ENCODE peak calls at places on chromosomes 5 and 9, in five cellular contexts. X is IMR-90, J is H9, D is H1, L is mesenchymal stem cell. C is an unnamed sample.

GRCh38 chr5:149959406-149960236 is 937 bp upstream of the SLC26A2 start:
- DNase-seq in L (peak; percentile 93), X (peak; percentile 58), D (peak; percentile 52), J (peak; percentile 39), C (no peak)

GRCh38 chr5:142095651-142096330 is 12.8 kb upstream of the NDFIP1 start:
- DNase-seq in X (no peak), D (no peak), J (no peak), L (no peak), C (no peak)

GRCh38 chr9:36796671-36797419 is 224.2 kb downstream of the MELK start:
- DNase-seq in J (no peak), X (no peak), D (no peak), L (no peak), C (no peak)

GRCh38 chr5:146510528-146510927 is 5.5 kb downstream of the GPR151 start:
- DNase-seq in D (no peak), X (peak; percentile 53), L (peak; percentile 48), J (no peak), C (no peak)

GRCh38 chr5:64854855-64855254 is 86.1 kb downstream of the CWC27 start:
- DNase-seq in L (peak; percentile 16), X (peak; percentile 70), J (no peak), D (no peak), C (no peak)

GRCh38 chr5:10612251-10612650 is 48.4 kb downstream of the ANKRD33B start:
- DNase-seq in L (no peak), X (no peak), J (no peak), D (no peak), C (no peak)

GRCh38 chr5:79971156-79971555 is 19.9 kb downstream of the MTX3 start:
- DNase-seq in D (no peak), L (no peak), J (no peak), X (peak; percentile 88), C (no peak)

GRCh38 chr5:136215812-136216211 is 22.9 kb upstream of the SMIM32 start:
- DNase-seq in D (no peak), J (no peak), L (no peak), X (no peak), C (no peak)

GRCh38 chr9:5578018-5578697 is 50.7 kb upstream of the RIC1 start:
- DNase-seq in D (no peak), J (no peak), X (peak; percentile 25), L (no peak), C (no peak)

GRCh38 chr9:114167591-114168091 is 12.3 kb downstream of the COL27A1 start:
- DNase-seq in J (no peak), L (no peak), D (no peak), X (no peak), C (no peak)

GRCh38 chr5:142437563-142437962 is 112.7 kb upstream of the SPRY4 start:
- DNase-seq in D (no peak), J (no peak), L (no peak), X (no peak), C (no peak)

GRCh38 chr9:18728642-18729041 is 254.7 kb downstream of the ADAMTSL1 start:
- DNase-seq in D (no peak), L (no peak), J (no peak), X (no peak), C (no peak)

GRCh38 chr5:69131304-69131703 is 35.6 kb upstream of the CCNB1 start:
- DNase-seq in L (no peak), D (no peak), J (no peak), X (no peak), C (no peak)

GRCh38 chr5:118326496-118327045 is 661.8 kb downstream of the DTWD2 start:
- DNase-seq in L (peak; percentile 58), X (no peak), D (no peak), J (no peak), C (no peak)

GRCh38 chr9:95383198-95383673 is 65.7 kb upstream of the FANCC start:
- DNase-seq in J (no peak), L (peak; percentile 78), D (peak; percentile 17), X (peak; percentile 85), C (no peak)

GRCh38 chr5:151202381-151203139 is 21.3 kb downstream of the CCDC69 start:
- DNase-seq in L (peak; percentile 63), D (no peak), X (peak; percentile 71), J (no peak), C (no peak)

GRCh38 chr9:3004572-3004971 is 160.7 kb upstream of the PUM3 start:
- DNase-seq in J (no peak), L (no peak), X (no peak), D (no peak), C (no peak)

GRCh38 chr5:140162781-140163180 is 12.2 kb upstream of the CYSTM1 start:
- DNase-seq in X (no peak), D (no peak), L (no peak), J (no peak), C (no peak)

GRCh38 chr5:140221697-140222223 is 46.8 kb downstream of the CYSTM1 start:
- DNase-seq in D (no peak), L (peak; percentile 80), X (peak; percentile 93), J (no peak), C (no peak)

GRCh38 chr5:178351950-178352349 is 119.3 kb upstream of the PHYKPL start:
- DNase-seq in D (no peak), L (no peak), J (no peak), X (no peak), C (no peak)

GRCh38 chr9:102514541-102514940 is 480.6 kb upstream of the CYLC2 start:
- DNase-seq in D (no peak), X (no peak), L (no peak), J (no peak), C (no peak)

GRCh38 chr5:18024542-18024941 is 390.3 kb downstream of the TAF11L14 start:
- DNase-seq in J (no peak), X (no peak), L (no peak), D (no peak), C (no peak)

GRCh38 chr5:43661102-43661501 is 58.1 kb downstream of the NNT start:
- DNase-seq in J (no peak), X (peak; percentile 59), L (peak; percentile 56), D (peak; percentile 55), C (peak; percentile 15)

GRCh38 chr5:141383345-141383744 is 803 bp downstream of the PCDHGA7 start:
- DNase-seq in L (no peak), D (no peak), X (no peak), J (no peak), C (no peak)

GRCh38 chr9:114305189-114305555 is 17.7 kb upstream of the ORM1 start:
- DNase-seq in X (no peak), L (no peak), J (no peak), D (no peak), C (no peak)

GRCh38 chr5:88827997-88828396 is 55.0 kb downstream of the MEF2C start:
- DNase-seq in D (no peak), J (no peak), L (no peak), X (peak; percentile 14), C (no peak)

GRCh38 chr5:176776916-176777315 is 33.4 kb upstream of the UNC5A start:
- DNase-seq in D (peak; percentile 31), J (peak; percentile 12), L (no peak), X (no peak), C (no peak)

GRCh38 chr5:5039918-5040317 is 100.2 kb upstream of the ADAMTS16 start:
- DNase-seq in D (no peak), J (no peak), L (no peak), X (no peak), C (no peak)

GRCh38 chr5:180090769-180091546 is 19.4 kb upstream of the RNF130 start:
- DNase-seq in J (peak; percentile 90), L (peak; percentile 50), D (peak; percentile 72), X (peak; percentile 14), C (no peak)

GRCh38 chr9:132879443-132880310 is 979 bp downstream of the SPACA9 start:
- DNase-seq in X (no peak), J (no peak), D (no peak), L (peak; percentile 8), C (no peak)

GRCh38 chr9:128702445-128702948 is at the start of gene PKN3:
- DNase-seq in X (peak; percentile 66), J (peak; percentile 95), L (peak; percentile 82), D (peak; percentile 99), C (peak; percentile 91)
- H3K23ac ChIP-seq in X (peak within 1 kb of the TSS; percentile 47), J (no peak within 1 kb of the TSS), L (peak within 1 kb of the TSS; percentile 34), D (no peak within 1 kb of the TSS), C (peak within 1 kb of the TSS; percentile 52)

GRCh38 chr9:710951-711745 is 130.3 kb upstream of the DMRT1 start:
- DNase-seq in J (no peak), L (no peak), D (no peak), X (no peak), C (no peak)
- H3K14ac ChIP-seq in J (no peak overlapping the region), L (no peak overlapping the region), D (no peak overlapping the region), X (no peak overlapping the region), C (no peak overlapping the region)

GRCh38 chr5:55985181-55985580 is 9.6 kb downstream of the IL6ST start:
- DNase-seq in X (no peak), J (no peak), D (no peak), L (no peak), C (no peak)

GRCh38 chr5:55986931-55987330 is 7.8 kb downstream of the IL6ST start:
- DNase-seq in D (no peak), L (no peak), X (no peak), J (no peak), C (no peak)

GRCh38 chr5:55983986-55984385 is 10.8 kb downstream of the IL6ST start:
- DNase-seq in X (no peak), L (no peak), J (no peak), D (no peak), C (no peak)

GRCh38 chr5:55982957-55983381 is 11.8 kb downstream of the IL6ST start:
- DNase-seq in J (no peak), D (no peak), X (no peak), L (no peak), C (no peak)
- H3K4me1 ChIP-seq in J (no peaks in the 10 kb centered on the region), D (no peaks in the 10 kb centered on the region), X (peaks cover 6% of the 10 kb centered on the region), L (no peaks in the 10 kb centered on the region), C (no peaks in the 10 kb centered on the region)

DNA sequence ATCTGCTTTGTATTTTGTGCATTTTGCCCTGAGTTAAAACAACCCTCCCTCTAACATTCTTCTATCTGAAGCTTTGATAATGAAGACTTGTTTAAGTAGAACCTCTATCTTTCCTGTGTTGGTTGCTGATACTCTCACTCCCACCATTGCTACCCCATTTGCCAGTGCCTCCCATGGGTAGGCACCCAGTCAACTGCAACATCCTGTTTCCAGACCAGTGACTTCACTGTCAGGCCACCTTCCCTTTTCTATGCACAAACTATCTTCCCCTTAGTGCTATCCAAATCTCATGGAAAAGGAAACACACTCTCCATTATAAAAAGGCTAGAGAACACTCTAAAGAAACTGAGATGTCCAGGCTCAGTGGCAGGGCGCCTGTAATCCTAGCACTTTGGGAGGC is 5.6 kb upstream of the IARS1 start:
- DNase-seq in L (no peak), D (no peak), X (no peak), J (no peak), C (no peak)
- H3K23ac ChIP-seq in L (no peak overlapping the region), D (no peak overlapping the region), X (no peak overlapping the region), J (no peak overlapping the region), C (no peak overlapping the region)